ENCODE peak calls at places on chromosomes 4 and X, in ten cellular contexts. One of them, this sample, is unnamed.

GRCh38 chr4:11214281-11214680 is 214.4 kb downstream of the HS3ST1 start:
- DNase-seq in AG04449: no peak
- DNase-seq in caudate nucleus: no peak
- DNase-seq in activated gamma-delta T cell: no peak
- DNase-seq in uterus: no peak
- DNase-seq in RPMI8226: no peak
- DNase-seq in NCI-H187 treated with DMSO at 0.1 percent for 48 hours: no peak
- DNase-seq in activated CD4-positive, alpha-beta T cell treated with anti-CD3 and anti-CD28 coated beads, Interleukin-2, amount 10 ng/mL, durations not matched to agents 24 days and 14 days: peak
- DNase-seq in amniotic stem cell: no peak
- DNase-seq in tibial nerve: no peak
- DNase-seq in this sample: no peak

GRCh38 chr4:184189966-184190365 is 27.7 kb downstream of the ENPP6 start:
- DNase-seq in AG04449: no peak
- DNase-seq in caudate nucleus: no peak
- DNase-seq in activated gamma-delta T cell: no peak
- DNase-seq in uterus: no peak
- DNase-seq in RPMI8226: no peak
- DNase-seq in NCI-H187 treated with DMSO at 0.1 percent for 48 hours: no peak
- DNase-seq in activated CD4-positive, alpha-beta T cell treated with anti-CD3 and anti-CD28 coated beads, Interleukin-2, amount 10 ng/mL, durations not matched to agents 24 days and 14 days: no peak
- DNase-seq in amniotic stem cell: no peak
- DNase-seq in tibial nerve: no peak
- DNase-seq in this sample: no peak

GRCh38 chr4:85478576-85478975 is 3.6 kb downstream of the ARHGAP24 start:
- DNase-seq in AG04449: no peak
- DNase-seq in caudate nucleus: no peak
- DNase-seq in activated gamma-delta T cell: no peak
- DNase-seq in uterus: no peak
- DNase-seq in RPMI8226: no peak
- DNase-seq in NCI-H187 treated with DMSO at 0.1 percent for 48 hours: no peak
- DNase-seq in activated CD4-positive, alpha-beta T cell treated with anti-CD3 and anti-CD28 coated beads, Interleukin-2, amount 10 ng/mL, durations not matched to agents 24 days and 14 days: no peak
- DNase-seq in amniotic stem cell: no peak
- DNase-seq in tibial nerve: no peak
- DNase-seq in this sample: no peak

GRCh38 chr4:123096038-123096437 is 173.6 kb upstream of the NUDT6 start:
- DNase-seq in AG04449: no peak
- DNase-seq in caudate nucleus: no peak
- DNase-seq in activated gamma-delta T cell: no peak
- DNase-seq in uterus: no peak
- DNase-seq in RPMI8226: no peak
- DNase-seq in NCI-H187 treated with DMSO at 0.1 percent for 48 hours: no peak
- DNase-seq in activated CD4-positive, alpha-beta T cell treated with anti-CD3 and anti-CD28 coated beads, Interleukin-2, amount 10 ng/mL, durations not matched to agents 24 days and 14 days: no peak
- DNase-seq in amniotic stem cell: no peak
- DNase-seq in tibial nerve: no peak
- DNase-seq in this sample: no peak

GRCh38 chr4:128524311-128524710 is 236.7 kb upstream of the PGRMC2 start:
- DNase-seq in AG04449: no peak
- DNase-seq in caudate nucleus: no peak
- DNase-seq in activated gamma-delta T cell: no peak
- DNase-seq in uterus: peak
- DNase-seq in RPMI8226: no peak
- DNase-seq in NCI-H187 treated with DMSO at 0.1 percent for 48 hours: no peak
- DNase-seq in activated CD4-positive, alpha-beta T cell treated with anti-CD3 and anti-CD28 coated beads, Interleukin-2, amount 10 ng/mL, durations not matched to agents 24 days and 14 days: no peak
- DNase-seq in amniotic stem cell: peak
- DNase-seq in tibial nerve: no peak
- DNase-seq in this sample: no peak

GRCh38 chrX:31500920-31501319 is 429.1 kb upstream of the FTHL17 start:
- DNase-seq in AG04449: peak
- DNase-seq in caudate nucleus: no peak
- DNase-seq in activated gamma-delta T cell: no peak
- DNase-seq in uterus: no peak
- DNase-seq in RPMI8226: no peak
- DNase-seq in NCI-H187 treated with DMSO at 0.1 percent for 48 hours: no peak
- DNase-seq in activated CD4-positive, alpha-beta T cell treated with anti-CD3 and anti-CD28 coated beads, Interleukin-2, amount 10 ng/mL, durations not matched to agents 24 days and 14 days: no peak
- DNase-seq in amniotic stem cell: no peak
- DNase-seq in tibial nerve: no peak
- DNase-seq in this sample: no peak

GRCh38 chrX:123971963-123972362 is 10.5 kb downstream of the STAG2 start:
- DNase-seq in AG04449: no peak
- DNase-seq in caudate nucleus: no peak
- DNase-seq in activated gamma-delta T cell: no peak
- DNase-seq in uterus: no peak
- DNase-seq in RPMI8226: no peak
- DNase-seq in NCI-H187 treated with DMSO at 0.1 percent for 48 hours: no peak
- DNase-seq in activated CD4-positive, alpha-beta T cell treated with anti-CD3 and anti-CD28 coated beads, Interleukin-2, amount 10 ng/mL, durations not matched to agents 24 days and 14 days: no peak
- DNase-seq in amniotic stem cell: no peak
- DNase-seq in tibial nerve: no peak
- DNase-seq in this sample: no peak

GRCh38 chr4:165394275-165394674 is 15.5 kb downstream of the CPE start:
- DNase-seq in AG04449: no peak
- DNase-seq in caudate nucleus: no peak
- DNase-seq in activated gamma-delta T cell: no peak
- DNase-seq in uterus: no peak
- DNase-seq in RPMI8226: no peak
- DNase-seq in NCI-H187 treated with DMSO at 0.1 percent for 48 hours: no peak
- DNase-seq in activated CD4-positive, alpha-beta T cell treated with anti-CD3 and anti-CD28 coated beads, Interleukin-2, amount 10 ng/mL, durations not matched to agents 24 days and 14 days: no peak
- DNase-seq in amniotic stem cell: peak
- DNase-seq in tibial nerve: no peak
- DNase-seq in this sample: no peak

GRCh38 chr4:81426770-81427604 is 44.7 kb downstream of the RASGEF1B start:
- DNase-seq in AG04449: no peak
- DNase-seq in caudate nucleus: no peak
- DNase-seq in activated gamma-delta T cell: no peak
- DNase-seq in uterus: no peak
- DNase-seq in RPMI8226: no peak
- DNase-seq in NCI-H187 treated with DMSO at 0.1 percent for 48 hours: no peak
- DNase-seq in activated CD4-positive, alpha-beta T cell treated with anti-CD3 and anti-CD28 coated beads, Interleukin-2, amount 10 ng/mL, durations not matched to agents 24 days and 14 days: no peak
- DNase-seq in amniotic stem cell: no peak
- DNase-seq in tibial nerve: no peak
- DNase-seq in this sample: no peak

GRCh38 chr4:183284965-183285364 is 35.1 kb downstream of the CLDN22 start:
- DNase-seq in AG04449: peak
- DNase-seq in caudate nucleus: no peak
- DNase-seq in activated gamma-delta T cell: no peak
- DNase-seq in uterus: no peak
- DNase-seq in RPMI8226: no peak
- DNase-seq in NCI-H187 treated with DMSO at 0.1 percent for 48 hours: no peak
- DNase-seq in activated CD4-positive, alpha-beta T cell treated with anti-CD3 and anti-CD28 coated beads, Interleukin-2, amount 10 ng/mL, durations not matched to agents 24 days and 14 days: no peak
- DNase-seq in amniotic stem cell: no peak
- DNase-seq in tibial nerve: no peak
- DNase-seq in this sample: no peak

GRCh38 chr4:101346312-101346561 is 1.1 kb downstream of the PPP3CA start:
- DNase-seq in AG04449: no peak
- DNase-seq in caudate nucleus: peak
- DNase-seq in activated gamma-delta T cell: peak
- DNase-seq in uterus: no peak
- DNase-seq in RPMI8226: peak
- DNase-seq in NCI-H187 treated with DMSO at 0.1 percent for 48 hours: no peak
- DNase-seq in activated CD4-positive, alpha-beta T cell treated with anti-CD3 and anti-CD28 coated beads, Interleukin-2, amount 10 ng/mL, durations not matched to agents 24 days and 14 days: peak
- DNase-seq in amniotic stem cell: no peak
- DNase-seq in tibial nerve: no peak
- DNase-seq in this sample: peak

GRCh38 chr4:127174168-127174567 is 458.6 kb upstream of the INTU start:
- DNase-seq in AG04449: no peak
- DNase-seq in caudate nucleus: no peak
- DNase-seq in activated gamma-delta T cell: no peak
- DNase-seq in uterus: no peak
- DNase-seq in RPMI8226: no peak
- DNase-seq in NCI-H187 treated with DMSO at 0.1 percent for 48 hours: no peak
- DNase-seq in activated CD4-positive, alpha-beta T cell treated with anti-CD3 and anti-CD28 coated beads, Interleukin-2, amount 10 ng/mL, durations not matched to agents 24 days and 14 days: no peak
- DNase-seq in amniotic stem cell: no peak
- DNase-seq in tibial nerve: no peak
- DNase-seq in this sample: no peak

GRCh38 chrX:2901367-2902036 is 27.6 kb downstream of the ARSD start:
- DNase-seq in AG04449: no peak
- DNase-seq in caudate nucleus: no peak
- DNase-seq in activated gamma-delta T cell: no peak
- DNase-seq in uterus: no peak
- DNase-seq in RPMI8226: no peak
- DNase-seq in NCI-H187 treated with DMSO at 0.1 percent for 48 hours: no peak
- DNase-seq in activated CD4-positive, alpha-beta T cell treated with anti-CD3 and anti-CD28 coated beads, Interleukin-2, amount 10 ng/mL, durations not matched to agents 24 days and 14 days: no peak
- DNase-seq in amniotic stem cell: no peak
- DNase-seq in tibial nerve: no peak
- DNase-seq in this sample: no peak